ENCODE peak calls at places on chromosomes 7 and 10, in four cellular contexts. One of them, this sample, is unnamed.
A peak's percentile ranks its signal among the peaks of the same experiment; 100 is the strongest.

GRCh38 chr10:83871486-83872081 is 267.7 kb upstream of the GHITM start:
- DNase-seq in H9: peak; percentile 84
- DNase-seq in AG10803: peak; percentile 51
- DNase-seq in bronchial epithelial cell: peak; percentile 51
- DNase-seq in this sample: peak; percentile 83

GRCh38 chr10:133157662-133158436 is 2.2 kb upstream of the KNDC1 start:
- DNase-seq in H9: peak; percentile 30
- DNase-seq in AG10803: no peak
- DNase-seq in bronchial epithelial cell: no peak
- DNase-seq in this sample: no peak

GRCh38 chr10:21264271-21264670 is 261.2 kb downstream of the SKIDA1 start:
- DNase-seq in H9: no peak
- DNase-seq in AG10803: no peak
- DNase-seq in bronchial epithelial cell: peak; percentile 98
- DNase-seq in this sample: peak; percentile 68

GRCh38 chr10:29535012-29535777 is 99.6 kb downstream of the SVIL start:
- DNase-seq in H9: peak; percentile 79
- DNase-seq in AG10803: peak; percentile 83
- DNase-seq in bronchial epithelial cell: peak; percentile 44
- DNase-seq in this sample: no peak

GRCh38 chr7:33921216-33921938 is 16.0 kb downstream of the BMPER start:
- DNase-seq in H9: no peak
- DNase-seq in AG10803: peak; percentile 84
- DNase-seq in bronchial epithelial cell: no peak
- DNase-seq in this sample: no peak

GRCh38 chr10:51895209-51895608 is 195.8 kb upstream of the CSTF2T start:
- DNase-seq in H9: no peak
- DNase-seq in AG10803: peak; percentile 98
- DNase-seq in bronchial epithelial cell: peak; percentile 83
- DNase-seq in this sample: peak; percentile 72

GRCh38 chr10:86632951-86633350 is 21.4 kb upstream of the OPN4 start:
- DNase-seq in H9: no peak
- DNase-seq in AG10803: no peak
- DNase-seq in bronchial epithelial cell: no peak
- DNase-seq in this sample: no peak

GRCh38 chr7:130149575-130150139 is 55.5 kb downstream of the TMEM209 start:
- DNase-seq in H9: no peak
- DNase-seq in AG10803: no peak
- DNase-seq in bronchial epithelial cell: no peak
- DNase-seq in this sample: no peak

GRCh38 chr10:69414036-69415018 is 2.4 kb downstream of the TACR2 start:
- DNase-seq in H9: no peak
- DNase-seq in AG10803: no peak
- DNase-seq in bronchial epithelial cell: no peak
- DNase-seq in this sample: no peak

GRCh38 chr7:4830176-4830575 is 31.7 kb downstream of the PAPOLB start:
- DNase-seq in H9: peak; percentile 88
- DNase-seq in AG10803: peak; percentile 57
- DNase-seq in bronchial epithelial cell: peak; percentile 9
- DNase-seq in this sample: peak; percentile 14

GRCh38 chr10:4767033-4767814 is 58.8 kb upstream of the AKR1E2 start:
- DNase-seq in H9: no peak
- DNase-seq in AG10803: peak; percentile 56
- DNase-seq in bronchial epithelial cell: peak; percentile 63
- DNase-seq in this sample: peak; percentile 57

GRCh38 chr7:107996072-107996824 is 6.7 kb downstream of the LAMB1 start:
- DNase-seq in H9: no peak
- DNase-seq in AG10803: peak; percentile 41
- DNase-seq in bronchial epithelial cell: peak; percentile 70
- DNase-seq in this sample: no peak

DNA sequence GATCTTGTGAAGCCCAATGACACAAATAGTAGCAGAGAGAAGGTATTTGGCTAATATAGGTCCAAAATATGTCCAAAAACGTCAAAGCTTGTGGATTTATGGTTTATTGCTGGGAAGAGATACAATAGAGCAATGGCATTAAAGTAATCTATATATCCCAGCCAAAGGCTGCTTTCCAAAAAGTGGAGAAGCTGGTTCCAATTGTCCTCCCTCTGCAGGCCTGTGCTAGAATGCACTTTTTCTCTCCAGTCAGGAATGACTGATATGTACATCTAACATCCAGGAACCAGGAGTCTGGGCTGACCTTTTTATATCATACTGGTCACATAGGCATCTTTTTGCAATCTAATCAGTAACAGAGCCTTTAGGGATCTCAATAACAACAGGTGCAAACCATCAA is 167.1 kb upstream of the FAM3C start:
- DNase-seq in H9: no peak
- DNase-seq in AG10803: no peak
- DNase-seq in bronchial epithelial cell: peak; percentile 21
- DNase-seq in this sample: peak; percentile 21
- TF ChIP-seq CTCF in H9: peak; percentile 54
- TF ChIP-seq CTCF in AG10803: peak; percentile 40
- TF ChIP-seq CTCF in bronchial epithelial cell: peak; percentile 46
- TF ChIP-seq CTCF in this sample: peak; percentile 17

DNA sequence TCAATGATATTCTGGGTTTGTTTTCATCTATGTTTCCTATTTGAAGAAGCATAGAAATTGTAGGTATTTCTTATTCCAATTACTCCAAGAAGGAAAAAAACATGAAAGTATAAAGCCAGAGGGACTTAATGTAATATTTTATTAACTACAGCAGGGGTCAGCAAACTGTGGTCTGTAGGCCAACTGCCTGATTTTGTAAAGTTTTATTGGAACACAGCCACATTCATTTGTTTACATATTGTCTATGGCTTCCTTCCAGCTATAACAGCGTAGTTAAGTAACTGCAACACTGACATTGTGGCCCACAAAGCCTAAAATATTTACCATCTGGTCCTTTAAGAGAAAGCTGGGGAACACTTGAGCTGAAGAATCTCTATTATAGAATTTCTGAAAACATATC is 306.2 kb downstream of the BICC1 start:
- DNase-seq in H9: no peak
- DNase-seq in AG10803: peak; percentile 78
- DNase-seq in bronchial epithelial cell: peak; percentile 66
- DNase-seq in this sample: peak; percentile 85
- TF ChIP-seq CTCF in H9: no peak
- TF ChIP-seq CTCF in AG10803: no peak
- TF ChIP-seq CTCF in bronchial epithelial cell: no peak
- TF ChIP-seq CTCF in this sample: peak; percentile 11

GRCh38 chr7:50125766-50126165 is 32.7 kb upstream of the ZPBP start:
- DNase-seq in H9: no peak
- DNase-seq in AG10803: no peak
- DNase-seq in bronchial epithelial cell: peak; percentile 7
- DNase-seq in this sample: no peak

GRCh38 chr7:50121269-50121668 is 28.2 kb upstream of the ZPBP start:
- DNase-seq in H9: no peak
- DNase-seq in AG10803: no peak
- DNase-seq in bronchial epithelial cell: no peak
- DNase-seq in this sample: no peak

DNA sequence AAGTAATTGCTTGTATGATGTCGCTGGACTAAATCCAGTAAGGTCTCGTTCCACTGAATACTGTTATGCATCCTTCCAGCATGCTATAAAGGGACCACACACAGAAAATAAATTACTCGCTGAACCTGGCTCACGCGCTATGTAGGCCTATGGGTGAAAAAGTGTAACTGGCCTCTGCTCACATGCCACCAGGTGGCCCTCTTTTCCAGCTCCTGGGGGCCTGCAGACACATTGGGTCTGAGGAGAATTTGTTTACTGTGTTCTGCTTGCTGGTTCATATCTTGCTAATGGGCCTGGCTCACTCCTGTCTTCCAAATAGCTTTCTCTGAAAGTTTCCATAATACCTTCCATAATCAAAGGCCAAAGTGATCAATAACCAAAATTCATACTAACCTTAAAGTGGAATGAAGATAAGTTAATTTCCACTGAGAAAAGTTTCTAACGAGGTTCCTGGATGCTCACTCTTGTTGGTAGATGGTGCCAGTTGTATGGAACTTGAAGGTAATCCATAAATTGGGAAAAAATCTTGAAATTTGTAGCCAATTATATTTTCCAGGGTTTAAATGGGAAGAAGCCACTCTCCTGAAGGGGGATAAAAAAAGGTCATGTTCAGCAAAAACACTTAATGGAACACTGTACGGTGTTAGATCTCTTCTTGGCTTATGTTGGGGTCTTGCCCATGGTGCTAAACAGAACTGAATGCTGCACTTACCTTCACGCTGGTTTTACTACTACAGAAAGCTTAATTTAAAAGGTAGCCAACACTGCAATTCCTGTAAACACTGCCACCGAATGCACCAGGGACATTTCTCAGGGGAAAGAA is 27.0 kb upstream of the ZPBP start:
- DNase-seq in H9: peak; percentile 64
- DNase-seq in AG10803: no peak
- DNase-seq in bronchial epithelial cell: no peak
- DNase-seq in this sample: peak; percentile 20
- TF ChIP-seq CTCF in H9: peak; percentile 79
- TF ChIP-seq CTCF in AG10803: no peak
- TF ChIP-seq CTCF in bronchial epithelial cell: no peak
- TF ChIP-seq CTCF in this sample: no peak

DNA sequence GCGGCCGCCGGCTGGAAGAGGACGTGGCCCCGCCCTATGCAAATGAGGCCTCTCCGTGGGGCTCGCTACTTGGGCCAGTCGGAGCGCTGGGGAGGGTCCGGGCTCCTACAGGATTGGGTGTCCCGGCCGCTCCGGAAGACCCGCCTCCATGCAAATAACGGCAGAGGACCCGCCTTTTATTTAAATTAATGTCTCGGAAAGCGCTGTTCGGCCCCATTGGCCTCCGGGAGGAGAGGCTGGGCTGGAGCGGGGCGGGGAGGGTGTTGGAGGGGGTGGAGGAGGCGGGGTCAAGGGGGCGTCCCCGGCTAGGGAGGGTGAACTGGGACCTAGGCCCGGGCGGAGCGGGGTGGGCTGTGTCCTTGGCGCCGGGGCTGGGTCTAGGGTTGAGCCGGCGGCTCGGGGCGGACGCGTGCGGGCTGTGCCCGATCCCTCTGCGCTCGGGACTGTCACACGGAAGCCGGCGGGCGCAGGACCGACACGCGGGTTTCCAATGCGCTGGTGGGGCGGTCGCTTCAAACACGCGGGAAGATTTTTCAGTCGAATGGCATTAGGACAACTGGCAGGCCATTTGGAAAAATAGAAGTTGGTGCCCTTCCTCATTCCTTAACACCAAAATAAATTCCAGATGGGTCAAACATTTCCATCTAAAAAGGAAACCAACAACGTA is 344 bp upstream of the POLM start:
- DNase-seq in H9: peak; percentile 100
- DNase-seq in AG10803: peak; percentile 99
- DNase-seq in bronchial epithelial cell: peak; percentile 93
- DNase-seq in this sample: peak; percentile 99
- TF ChIP-seq CTCF in H9: no peak
- TF ChIP-seq CTCF in AG10803: no peak
- TF ChIP-seq CTCF in bronchial epithelial cell: no peak
- TF ChIP-seq CTCF in this sample: no peak

GRCh38 chr7:98238976-98239375 is 13.1 kb downstream of the TECPR1 start:
- DNase-seq in H9: no peak
- DNase-seq in AG10803: no peak
- DNase-seq in bronchial epithelial cell: no peak
- DNase-seq in this sample: no peak

GRCh38 chr7:98242934-98243333 is 9.1 kb downstream of the TECPR1 start:
- DNase-seq in H9: no peak
- DNase-seq in AG10803: no peak
- DNase-seq in bronchial epithelial cell: no peak
- DNase-seq in this sample: no peak

GRCh38 chr7:98240961-98241673 is 10.9 kb downstream of the TECPR1 start:
- DNase-seq in H9: peak; percentile 64
- DNase-seq in AG10803: peak; percentile 15
- DNase-seq in bronchial epithelial cell: peak; percentile 18
- DNase-seq in this sample: peak; percentile 49

GRCh38 chr7:98242342-98242741 is 9.7 kb downstream of the TECPR1 start:
- DNase-seq in H9: no peak
- DNase-seq in AG10803: no peak
- DNase-seq in bronchial epithelial cell: no peak
- DNase-seq in this sample: no peak

DNA sequence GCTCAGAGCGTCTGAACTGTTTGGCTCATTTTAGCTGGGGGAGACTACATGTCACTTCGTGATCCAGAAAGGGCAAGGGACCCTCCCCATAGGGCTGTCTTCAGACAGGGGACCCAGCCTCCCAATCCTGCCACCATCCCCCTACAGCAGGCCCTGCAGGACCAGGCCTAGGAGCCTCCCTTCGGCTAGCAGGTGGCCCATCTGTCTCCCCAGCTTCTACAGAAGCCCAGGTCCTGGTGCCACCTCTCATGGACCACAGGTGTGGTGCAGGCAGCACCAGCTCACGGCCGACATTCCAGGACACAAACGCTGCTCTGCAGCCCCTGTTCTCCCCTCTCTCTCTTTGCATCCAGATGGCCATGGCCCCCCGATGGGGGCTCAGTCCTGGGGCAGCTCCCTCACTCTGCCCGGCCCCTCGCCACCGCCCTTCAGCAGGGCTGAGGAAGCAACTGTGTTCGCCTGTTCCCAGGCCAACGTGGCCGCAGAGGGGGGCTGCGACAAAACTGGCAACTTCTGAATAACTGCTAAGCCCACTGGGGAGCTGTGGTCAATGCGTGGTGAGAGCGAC is 10.3 kb downstream of the TECPR1 start:
- DNase-seq in H9: no peak
- DNase-seq in AG10803: no peak
- DNase-seq in bronchial epithelial cell: no peak
- DNase-seq in this sample: no peak
- TF ChIP-seq CTCF in H9: no peak
- TF ChIP-seq CTCF in AG10803: no peak
- TF ChIP-seq CTCF in bronchial epithelial cell: no peak
- TF ChIP-seq CTCF in this sample: no peak

This sample was measured in MCF 10A.